ENCODE peak calls at places on chromosomes 2 and 18, in seven cellular contexts. W is SK-N-SH, L is gastrocnemius medialis, M is NT2/D1, B is BJ, C is hepatocyte, R is left lung. Z is an unnamed sample.

GRCh38 chr18:63225434-63225833 is 94.1 kb downstream of the BCL2 start:
- DNase-seq in W (no peak), L (no peak), M (no peak), B (no peak), C (no peak), R (no peak), Z (no peak)

GRCh38 chr2:208531361-208531760 is 124.8 kb downstream of the PTH2R start:
- DNase-seq in W (no peak), L (no peak), M (no peak), B (no peak), C (no peak), R (no peak), Z (no peak)

GRCh38 chr2:231680284-231680991 is 27.9 kb upstream of the PTMA start:
- DNase-seq in W (no peak), L (no peak), M (no peak), B (no peak), C (peak), R (peak), Z (no peak)

GRCh38 chr18:9517869-9518268 is 42.6 kb downstream of the RALBP1 start:
- DNase-seq in W (no peak), L (no peak), M (no peak), B (no peak), C (no peak), R (no peak), Z (no peak)

GRCh38 chr2:72204156-72204781 is 56.6 kb upstream of the CYP26B1 start:
- DNase-seq in W (no peak), L (no peak), M (no peak), B (no peak), C (peak), R (no peak), Z (no peak)

GRCh38 chr2:209463226-209463625 is 39.4 kb downstream of the MAP2 start:
- DNase-seq in W (no peak), L (no peak), M (no peak), B (no peak), C (no peak), R (no peak), Z (no peak)

GRCh38 chr2:182098648-182099047 is 113.0 kb downstream of the PPP1R1C start:
- DNase-seq in W (no peak), L (no peak), M (no peak), B (no peak), C (no peak), R (no peak), Z (no peak)

GRCh38 chr2:96164459-96165184 is 19.4 kb upstream of the DUSP2 start:
- DNase-seq in W (no peak), L (no peak), M (no peak), B (no peak), C (no peak), R (no peak), Z (peak)

GRCh38 chr2:23711979-23712755 is 214.8 kb downstream of the ATAD2B start:
- DNase-seq in W (no peak), L (no peak), M (peak), B (peak), C (no peak), R (no peak), Z (no peak)

GRCh38 chr18:53799134-53799533 is 425.3 kb downstream of the MBD2 start:
- DNase-seq in W (no peak), L (no peak), M (no peak), B (peak), C (no peak), R (no peak), Z (no peak)

GRCh38 chr2:226796840-226797288 is 2.8 kb downstream of the IRS1 start:
- DNase-seq in W (peak), L (peak), M (no peak), B (no peak), C (peak), R (peak), Z (peak)

GRCh38 chr2:149537098-149537726 is 50.4 kb downstream of the MMADHC start:
- DNase-seq in W (no peak), L (no peak), M (no peak), B (no peak), C (no peak), R (no peak), Z (no peak)

GRCh38 chr18:72410399-72410798 is 133.7 kb downstream of the CBLN2 start:
- DNase-seq in W (no peak), L (no peak), M (no peak), B (no peak), C (no peak), R (no peak), Z (no peak)

GRCh38 chr18:8751692-8752091 is 46.3 kb downstream of the MTCL1 start:
- DNase-seq in W (no peak), L (no peak), M (no peak), B (no peak), C (no peak), R (no peak), Z (no peak)

GRCh38 chr2:8389373-8390108 is 292.3 kb upstream of the ID2 start:
- DNase-seq in W (no peak), L (no peak), M (no peak), B (no peak), C (peak), R (no peak), Z (no peak)

GRCh38 chr18:22141211-22141610 is 28.2 kb upstream of the GATA6 start:
- DNase-seq in W (no peak), L (no peak), M (no peak), B (no peak), C (no peak), R (no peak), Z (no peak)

GRCh38 chr18:22170421-22171262 is 1.3 kb downstream of the GATA6 start:
- DNase-seq in W (peak), L (no peak), M (no peak), B (no peak), C (peak), R (peak), Z (peak)

GRCh38 chr2:43218221-43218549 is 8.2 kb downstream of the ZFP36L2 start:
- DNase-seq in W (no peak), L (no peak), M (no peak), B (no peak), C (no peak), R (no peak), Z (no peak)

GRCh38 chr18:34493566-34494358 is 216.3 kb upstream of the DTNA start:
- DNase-seq in W (peak), L (peak), M (peak), B (no peak), C (peak), R (no peak), Z (peak)

GRCh38 chr18:23619388-23619873 is 33.1 kb upstream of the NPC1 start:
- DNase-seq in W (no peak), L (no peak), M (peak), B (no peak), C (peak), R (peak), Z (peak)

GRCh38 chr2:124666976-124667375 is 641.9 kb downstream of the CNTNAP5 start:
- DNase-seq in W (no peak), L (no peak), M (no peak), B (no peak), C (no peak), R (no peak), Z (no peak)

GRCh38 chr2:28080911-28081310 is 190.4 kb downstream of the BABAM2 start:
- DNase-seq in W (no peak), L (no peak), M (no peak), B (peak), C (peak), R (no peak), Z (no peak)

GRCh38 chr2:234858134-234858533 is 93.7 kb upstream of the SH3BP4 start:
- DNase-seq in W (no peak), L (no peak), M (peak), B (no peak), C (no peak), R (no peak), Z (no peak)

GRCh38 chr2:232609607-232610006 is 23.8 kb upstream of the EFHD1 start:
- DNase-seq in W (no peak), L (no peak), M (no peak), B (no peak), C (no peak), R (no peak), Z (no peak)

GRCh38 chr2:38374978-38375377 is 2.1 kb downstream of the ATL2 start:
- DNase-seq in W (no peak), L (no peak), M (no peak), B (no peak), C (no peak), R (no peak), Z (no peak)
- H3K4me3 ChIP-seq in W (no peak), L (peak), M (no peak), B (no peak), C (no peak), R (peak), Z (no peak)

GRCh38 chr2:201661366-201661765 is 18.1 kb upstream of the TMEM237 start:
- DNase-seq in W (no peak), L (no peak), M (no peak), B (no peak), C (no peak), R (no peak), Z (no peak)
- H3K4me3 ChIP-seq in W (no peak), L (no peak), M (no peak), B (no peak), C (no peak), R (no peak), Z (no peak)

DNA sequence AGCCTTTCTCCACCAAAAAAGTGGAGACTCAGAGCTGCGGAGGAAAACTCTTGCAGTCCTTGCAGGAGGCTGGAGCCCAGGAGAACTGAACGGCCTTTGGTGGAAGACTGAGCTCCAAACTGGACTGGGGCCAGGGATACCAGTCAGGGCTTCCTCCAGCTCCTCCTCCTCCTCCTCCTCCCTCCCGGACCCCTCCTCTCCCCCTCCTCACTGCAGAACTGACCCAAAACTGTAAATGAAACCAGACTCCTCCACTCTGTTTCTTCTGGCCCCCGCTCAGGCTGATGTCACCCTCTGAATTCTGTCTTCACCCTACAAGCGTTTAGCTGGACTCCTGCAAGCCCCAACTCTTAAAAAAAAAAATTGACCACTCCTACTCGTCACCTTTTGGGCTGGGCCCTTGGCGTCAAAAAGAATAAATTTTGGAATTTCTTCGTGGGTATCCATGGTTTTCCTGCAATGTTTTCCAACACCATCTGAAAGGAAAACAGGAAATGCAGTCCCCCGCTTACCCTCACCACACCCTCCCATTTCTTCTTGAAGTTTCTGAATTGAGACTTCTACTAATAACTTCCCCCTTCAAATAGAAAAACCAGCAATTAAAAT is at the start of gene COL6A3:
- DNase-seq in W (no peak), L (peak), M (no peak), B (peak), C (peak), R (peak), Z (no peak)
- H3K4me3 ChIP-seq in W (no peak), L (peak), M (peak), B (peak), C (peak), R (peak), Z (no peak)

DNA sequence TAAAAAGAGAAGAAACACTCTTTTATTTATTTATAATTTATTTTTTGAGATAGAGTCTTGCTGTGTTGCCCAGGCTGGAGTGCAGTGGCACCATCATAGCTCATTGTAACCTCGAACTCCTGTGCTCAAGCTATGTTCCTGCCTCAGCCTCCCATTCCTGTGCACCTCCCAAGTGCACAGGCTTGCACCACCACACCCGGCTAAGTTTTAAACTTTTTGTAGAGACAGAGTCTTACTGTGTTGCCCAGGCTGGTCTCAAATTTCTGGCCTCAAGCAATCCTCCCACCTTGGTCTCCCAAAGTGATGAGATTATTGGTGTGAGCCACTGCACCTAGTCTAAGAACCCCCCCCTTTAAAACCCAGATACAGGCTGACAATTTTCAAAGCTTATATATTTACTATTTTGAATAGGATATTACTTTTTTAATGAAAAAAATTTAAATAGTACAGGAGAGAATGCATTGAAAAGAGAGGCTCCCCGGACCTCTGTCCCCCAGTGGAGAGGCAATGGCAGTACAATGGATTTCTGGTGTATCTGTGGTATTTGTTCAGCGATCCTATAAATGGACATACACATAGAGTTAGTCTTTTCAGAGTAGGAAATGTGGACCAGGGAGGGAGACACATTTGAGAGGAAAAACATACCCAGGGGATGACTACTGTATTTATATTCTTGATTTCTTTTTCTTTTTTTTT is 48.1 kb upstream of the CNOT11 start:
- DNase-seq in W (no peak), L (no peak), M (no peak), B (no peak), C (no peak), R (no peak), Z (no peak)
- H3K4me3 ChIP-seq in W (no peak), L (no peak), M (no peak), B (no peak), C (no peak), R (no peak), Z (no peak)

GRCh38 chr2:63048367-63049171 is 2.1 kb upstream of the OTX1 start:
- DNase-seq in W (peak), L (no peak), M (no peak), B (no peak), C (peak), R (no peak), Z (peak)

GRCh38 chr2:63047534-63048281 is 2.9 kb upstream of the OTX1 start:
- DNase-seq in W (peak), L (no peak), M (no peak), B (no peak), C (peak), R (no peak), Z (peak)

GRCh38 chr2:63049291-63050185 is 1.1 kb upstream of the OTX1 start:
- DNase-seq in W (peak), L (no peak), M (no peak), B (no peak), C (peak), R (no peak), Z (peak)

GRCh38 chr2:63044360-63045327 is 6.0 kb upstream of the OTX1 start:
- DNase-seq in W (no peak), L (no peak), M (no peak), B (no peak), C (no peak), R (no peak), Z (no peak)

GRCh38 chr2:63047193-63047533 is 3.5 kb upstream of the OTX1 start:
- DNase-seq in W (peak), L (no peak), M (no peak), B (no peak), C (no peak), R (no peak), Z (no peak)
- H3K4me3 ChIP-seq in W (no peak), L (peak), M (peak), B (no peak), C (peak), R (no peak), Z (peak)

GRCh38 chr2:85769987-85770362 is 16.2 kb downstream of the ATOH8 start:
- DNase-seq in W (no peak), L (no peak), M (no peak), B (no peak), C (no peak), R (no peak), Z (no peak)

GRCh38 chr2:85769236-85769986 is 15.6 kb downstream of the ATOH8 start:
- DNase-seq in W (peak), L (no peak), M (no peak), B (no peak), C (no peak), R (no peak), Z (no peak)

GRCh38 chr2:85766214-85766613 is 12.4 kb downstream of the ATOH8 start:
- DNase-seq in W (no peak), L (no peak), M (no peak), B (no peak), C (no peak), R (no peak), Z (no peak)

GRCh38 chr2:85768713-85769112 is 14.9 kb downstream of the ATOH8 start:
- DNase-seq in W (peak), L (no peak), M (no peak), B (no peak), C (peak), R (no peak), Z (no peak)

GRCh38 chr2:85767803-85768665 is 14.2 kb downstream of the ATOH8 start:
- DNase-seq in W (no peak), L (no peak), M (no peak), B (no peak), C (no peak), R (no peak), Z (no peak)
- H3K4me3 ChIP-seq in W (no peak), L (peak), M (no peak), B (no peak), C (no peak), R (no peak), Z (no peak)